ENCODE peak calls at places on chromosomes 5 and 9, in nine cellular contexts. K is fibroblast of mammary gland, U is RWPE1, C is astrocyte of the spinal cord, T is bronchial epithelial cell, E is stomach, V is WERI-Rb-1, D is fibroblast of villous mesenchyme, M is GM20000. X is an unnamed sample.

GRCh38 chr5:3220201-3220600 is 375.4 kb upstream of the IRX1 start:
- DNase-seq in T (no peak), C (no peak), D (no peak), K (no peak), U (no peak), V (no peak), E (peak), M (no peak), X (peak)

GRCh38 chr5:87002485-87002884 is 265.2 kb upstream of the RASA1 start:
- DNase-seq in K (peak), D (no peak), V (no peak), T (no peak), M (no peak), C (no peak), E (no peak), U (no peak), X (no peak)

GRCh38 chr5:126172812-126173211 is 250.4 kb upstream of the GRAMD2B start:
- DNase-seq in K (no peak), E (no peak), C (no peak), T (no peak), U (no peak), D (no peak), M (no peak), V (no peak), X (no peak)

GRCh38 chr5:6459896-6460295 is 11.2 kb downstream of the UBE2QL1 start:
- DNase-seq in E (no peak), K (no peak), C (no peak), V (no peak), U (no peak), T (no peak), D (no peak), M (no peak), X (no peak)

GRCh38 chr9:72364679-72365524 is at the start of gene ZFAND5:
- DNase-seq in E (peak), T (peak), D (peak), M (peak), V (peak), C (peak), K (peak), U (peak), X (peak)

GRCh38 chr5:170746081-170746951 is 37.2 kb upstream of the GABRP start:
- DNase-seq in E (no peak), M (no peak), D (no peak), T (no peak), U (no peak), K (no peak), C (no peak), V (no peak), X (no peak)

GRCh38 chr5:30752015-30752414 is 441.5 kb upstream of the CDH6 start:
- DNase-seq in M (no peak), C (no peak), E (no peak), K (no peak), T (peak), U (no peak), D (no peak), V (no peak), X (no peak)

GRCh38 chr5:71924980-71925379 is 182.3 kb upstream of the MAP1B start:
- DNase-seq in V (no peak), E (no peak), U (no peak), D (peak), C (peak), T (peak), M (no peak), K (peak), X (no peak)

GRCh38 chr9:77885104-77885672 is 146.4 kb downstream of the GNAQ start:
- DNase-seq in D (no peak), M (no peak), K (no peak), V (no peak), E (no peak), C (peak), T (peak), U (no peak), X (no peak)

GRCh38 chr5:112762113-112762810 is 24.6 kb downstream of the APC start:
- DNase-seq in D (peak), C (peak), T (peak), E (no peak), U (no peak), M (no peak), V (no peak), K (peak), X (no peak)

GRCh38 chr5:169037478-169037877 is 263.5 kb downstream of the SLIT3 start:
- DNase-seq in C (no peak), T (no peak), E (no peak), M (no peak), U (no peak), D (no peak), V (no peak), K (no peak), X (no peak)

GRCh38 chr9:13351768-13352386 is 72.4 kb upstream of the MPDZ start:
- DNase-seq in K (peak), T (peak), C (peak), V (no peak), M (peak), D (peak), U (peak), E (no peak), X (no peak)

GRCh38 chr5:150516011-150516410 is 8.1 kb downstream of the NDST1 start:
- DNase-seq in U (no peak), V (peak), D (peak), K (peak), T (no peak), C (peak), E (peak), M (no peak), X (no peak)

GRCh38 chr5:80703747-80704146 is 49.0 kb upstream of the DHFR start:
- DNase-seq in T (no peak), K (peak), U (no peak), C (no peak), M (no peak), V (no peak), D (peak), E (no peak), X (no peak)

DNA sequence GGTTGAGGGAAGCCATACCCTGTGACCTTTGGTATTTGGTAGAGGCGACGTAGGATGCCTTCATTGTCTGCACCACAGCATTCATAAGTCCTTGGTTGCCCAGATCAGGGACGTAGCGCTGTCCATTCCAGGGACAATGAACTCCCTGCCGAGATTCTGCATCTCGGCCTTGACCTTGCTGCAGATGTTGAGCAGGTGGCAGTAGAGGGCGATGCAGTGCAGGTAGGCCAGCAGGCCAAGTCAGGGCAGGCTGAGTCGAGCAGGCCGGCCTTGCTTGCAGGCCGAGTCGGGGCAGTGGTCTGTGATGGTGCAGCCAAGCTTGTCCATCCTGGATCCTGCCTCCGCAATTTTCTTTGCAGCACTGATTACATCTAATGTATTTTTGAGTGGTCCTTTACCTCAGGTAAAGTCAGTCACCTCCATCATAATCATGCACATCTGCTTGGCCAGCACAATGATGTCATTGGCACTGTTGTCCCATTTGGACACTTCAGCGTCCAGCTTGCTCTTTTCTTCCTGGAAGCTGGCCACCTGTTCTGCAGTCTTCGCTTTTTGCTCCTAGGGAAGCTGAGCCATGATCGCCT is 93.4 kb upstream of the CCDC112 start:
- DNase-seq in V (peak), E (peak), U (no peak), D (no peak), C (no peak), T (no peak), K (no peak), M (no peak), X (no peak)
- TF ChIP-seq CTCF in V (peak), E (no peak), U (no peak), D (no peak), C (no peak), T (peak), K (no peak), M (no peak), X (no peak)

GRCh38 chr5:5103249-5103648 is 36.9 kb upstream of the ADAMTS16 start:
- DNase-seq in M (no peak), T (no peak), E (no peak), U (no peak), V (no peak), K (peak), C (peak), D (no peak), X (no peak)

GRCh38 chr5:5104550-5104949 is 35.6 kb upstream of the ADAMTS16 start:
- DNase-seq in T (peak), U (no peak), C (no peak), V (no peak), D (no peak), M (no peak), K (no peak), E (no peak), X (no peak)

GRCh38 chr5:5100635-5101034 is 39.5 kb upstream of the ADAMTS16 start:
- DNase-seq in K (no peak), M (no peak), U (no peak), D (no peak), T (no peak), E (no peak), V (no peak), C (no peak), X (no peak)

GRCh38 chr5:5101676-5102075 is 38.5 kb upstream of the ADAMTS16 start:
- DNase-seq in D (no peak), V (no peak), K (no peak), M (no peak), T (no peak), U (no peak), C (no peak), E (no peak), X (no peak)

DNA sequence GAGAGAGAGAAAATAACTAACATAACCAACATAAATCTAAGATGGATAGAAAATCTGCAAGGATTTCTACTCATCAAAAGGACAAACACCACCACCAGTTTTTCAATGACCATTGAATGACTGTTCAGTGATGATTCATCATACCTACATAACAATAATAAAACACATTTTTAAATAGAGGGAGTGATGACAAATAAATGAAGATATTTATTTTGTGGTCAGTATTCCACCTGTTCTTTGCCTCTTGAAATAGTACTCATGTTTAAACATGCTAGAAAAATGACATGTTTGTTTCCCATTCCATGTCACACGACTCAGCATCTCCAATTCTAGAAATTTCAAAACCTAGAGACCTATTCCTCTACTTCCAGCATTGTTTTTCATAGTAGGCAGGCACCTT is 34.6 kb upstream of the ADAMTS16 start:
- DNase-seq in E (no peak), U (peak), M (no peak), D (no peak), T (peak), K (peak), V (no peak), C (no peak), X (no peak)
- TF ChIP-seq CTCF in E (no peak), U (no peak), M (no peak), D (no peak), T (no peak), K (no peak), V (no peak), C (no peak), X (no peak)

DNA sequence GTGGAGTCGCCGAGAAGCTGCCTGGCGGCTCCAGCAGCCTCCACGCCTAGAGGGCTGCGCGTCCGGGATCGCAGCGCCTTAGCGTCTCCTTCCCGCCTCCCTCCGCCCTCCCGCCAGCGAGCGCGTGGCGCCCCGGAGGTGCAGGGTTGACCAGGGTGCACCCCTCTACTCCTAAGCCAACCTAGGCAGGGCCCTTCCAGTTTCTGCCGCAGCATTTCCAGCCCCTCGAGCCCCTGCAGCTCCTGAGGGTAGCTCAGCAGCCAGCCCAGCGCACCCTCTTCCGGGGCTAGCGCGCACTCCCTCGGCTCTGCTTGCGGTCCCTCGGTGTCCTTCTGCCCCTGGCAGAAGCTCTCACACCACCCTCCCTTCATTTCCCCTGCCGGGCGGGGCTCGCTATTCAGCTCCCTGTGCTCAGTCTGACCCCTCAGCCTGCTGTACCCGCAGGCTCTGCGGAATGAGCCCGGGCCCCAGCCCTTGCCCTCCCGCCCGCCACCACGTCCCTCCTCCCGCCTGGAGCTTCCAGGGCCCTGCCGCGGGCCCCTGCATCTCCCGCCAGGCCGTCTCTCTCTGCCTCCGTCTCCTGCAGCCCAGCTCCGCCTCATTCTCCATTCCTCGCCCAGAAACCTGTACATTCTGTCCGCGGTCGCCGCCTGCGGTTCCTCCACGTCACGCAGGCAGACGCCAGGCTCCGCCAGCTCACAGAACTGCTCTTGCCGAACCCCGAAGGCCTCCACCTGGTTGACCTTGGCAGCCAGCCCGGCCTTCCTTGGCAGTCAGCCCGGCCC is 61.8 kb downstream of the SPATA31C2 start:
- DNase-seq in V (peak), T (peak), U (peak), M (no peak), D (peak), E (peak), C (peak), K (peak), X (peak)
- TF ChIP-seq CTCF in V (peak), T (peak), U (peak), M (no peak), D (no peak), E (no peak), C (no peak), K (peak), X (peak)

GRCh38 chr9:127972316-127972871 is 8.4 kb downstream of the EEIG1 start:
- DNase-seq in M (no peak), V (no peak), U (no peak), K (no peak), D (no peak), E (no peak), T (no peak), C (no peak), X (no peak)

GRCh38 chr9:127974002-127974768 is 6.6 kb downstream of the EEIG1 start:
- DNase-seq in U (no peak), K (no peak), C (no peak), M (no peak), D (no peak), T (no peak), E (no peak), V (no peak), X (no peak)

GRCh38 chr9:127974769-127975261 is 6.0 kb downstream of the EEIG1 start:
- DNase-seq in T (no peak), E (no peak), C (no peak), V (no peak), D (peak), U (no peak), K (no peak), M (no peak), X (no peak)

GRCh38 chr9:127971357-127972315 is 9.2 kb downstream of the EEIG1 start:
- DNase-seq in T (no peak), U (no peak), K (no peak), E (no peak), C (no peak), D (no peak), M (no peak), V (no peak), X (no peak)

DNA sequence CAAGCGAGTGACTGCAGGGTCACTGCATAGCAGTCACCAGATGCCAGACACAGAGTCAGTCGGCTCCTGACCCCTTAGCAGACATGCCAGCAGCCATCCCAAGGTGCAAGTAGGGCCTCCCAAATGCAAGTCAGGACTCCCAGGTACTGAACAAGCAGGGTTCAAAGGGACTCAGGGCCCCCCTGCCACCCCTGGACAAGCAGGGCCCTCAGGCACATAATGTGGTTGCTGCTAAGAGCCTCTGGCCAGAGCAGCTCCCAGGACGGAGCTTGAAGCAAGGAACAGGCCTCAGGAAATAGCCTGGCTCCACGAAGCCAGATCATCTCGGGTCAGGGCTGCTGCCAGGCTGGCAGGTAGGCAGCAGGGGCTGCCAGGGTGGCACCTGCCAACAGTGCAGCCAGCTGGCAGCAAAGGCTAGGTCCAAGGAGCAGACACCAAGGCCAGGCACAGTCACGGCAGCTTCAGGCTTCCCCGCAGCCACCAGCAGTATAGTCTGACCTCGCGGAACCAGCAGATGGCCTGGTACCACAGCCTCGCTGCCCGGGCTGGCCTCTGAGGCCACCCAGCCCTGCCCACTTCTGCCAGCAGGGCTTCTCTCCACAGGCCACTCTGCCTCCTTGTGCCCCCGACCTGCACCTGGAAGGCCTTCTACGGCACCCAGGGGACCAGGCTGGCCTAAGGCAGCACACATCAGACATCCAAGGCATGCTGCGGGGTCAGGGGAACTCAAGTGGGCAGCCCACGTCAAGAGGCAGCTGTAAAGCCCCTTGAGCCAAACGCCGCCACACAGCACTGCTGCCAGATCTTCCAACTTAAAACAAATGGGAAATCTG is 7.4 kb downstream of the EEIG1 start:
- DNase-seq in C (no peak), U (no peak), M (no peak), K (no peak), V (no peak), T (no peak), D (no peak), E (peak), X (no peak)
- TF ChIP-seq CTCF in C (no peak), U (no peak), M (no peak), K (no peak), V (no peak), T (no peak), D (no peak), E (no peak), X (no peak)